ENCODE peak calls at places on chromosomes 2 and 18, in six cellular contexts. C is SK-N-SH, V is mucosa of descending colon, G is kidney, A is GM12878, T is tibial artery. H is an unnamed sample.

GRCh38 chr2:185793532-185794073 is 55.0 kb downstream of the FSIP2 start:
- DNase-seq in C (no peak), V (no peak), G (no peak), A (no peak), T (no peak), H (no peak)

GRCh38 chr2:60391250-60392013 is 162.0 kb downstream of the BCL11A start:
- DNase-seq in C (no peak), V (no peak), G (no peak), A (no peak), T (no peak), H (no peak)

GRCh38 chr18:2641638-2642037 is 13.9 kb upstream of the SMCHD1 start:
- DNase-seq in C (no peak), V (no peak), G (no peak), A (peak; percentile 77), T (no peak), H (peak; percentile 77)

GRCh38 chr2:112634874-112635157 is 10.9 kb upstream of the SLC20A1 start:
- DNase-seq in C (no peak), V (no peak), G (no peak), A (no peak), T (no peak), H (no peak)

GRCh38 chr2:114699423-114699944 is 257.0 kb downstream of the DPP10 start:
- DNase-seq in C (no peak), V (no peak), G (no peak), A (no peak), T (no peak), H (no peak)

GRCh38 chr2:200466703-200467418 is 43.0 kb downstream of the KCTD18 start:
- DNase-seq in C (no peak), V (no peak), G (no peak), A (no peak), T (peak; percentile 75), H (no peak)

GRCh38 chr2:202932425-202933138 is 20.5 kb downstream of the CARF start:
- DNase-seq in C (no peak), V (no peak), G (no peak), A (no peak), T (no peak), H (no peak)

GRCh38 chr2:1708476-1709334 is 35.6 kb downstream of the PXDN start:
- DNase-seq in C (peak; percentile 58), V (no peak), G (no peak), A (no peak), T (no peak), H (no peak)

GRCh38 chr18:59885579-59886163 is 14.1 kb upstream of the PMAIP1 start:
- DNase-seq in C (no peak), V (no peak), G (no peak), A (peak; percentile 78), T (no peak), H (no peak)

GRCh38 chr2:72412214-72412613 is 264.6 kb upstream of the CYP26B1 start:
- DNase-seq in C (no peak), V (no peak), G (no peak), A (no peak), T (no peak), H (no peak)

GRCh38 chr2:16666453-16666801 is 793 bp upstream of the CYRIA start:
- DNase-seq in C (no peak), V (no peak), G (no peak), A (no peak), T (no peak), H (no peak)

GRCh38 chr2:16663121-16663905 is 2.3 kb downstream of the CYRIA start:
- DNase-seq in C (no peak), V (no peak), G (no peak), A (no peak), T (no peak), H (no peak)

GRCh38 chr2:16665746-16666452 is at the start of gene CYRIA:
- DNase-seq in C (peak; percentile 91), V (peak; percentile 81), G (peak; percentile 84), A (no peak), T (peak; percentile 43), H (no peak)

GRCh38 chr2:16664052-16664731 is 1.4 kb downstream of the CYRIA start:
- DNase-seq in C (peak; percentile 77), V (peak; percentile 55), G (peak; percentile 74), A (no peak), T (peak; percentile 48), H (no peak)

GRCh38 chr2:16664809-16665745 is 557 bp downstream of the CYRIA start:
- DNase-seq in C (no peak), V (no peak), G (peak; percentile 74), A (no peak), T (peak; percentile 27), H (no peak)
- H3K4me3 ChIP-seq in C (peak overlapping the region; percentile 49), V (peak overlapping the region; percentile 22), G (peak overlapping the region; percentile 60), A (peak overlapping the region; percentile 36), T (peak overlapping the region; percentile 63), H (peak overlapping the region; percentile 52)

DNA sequence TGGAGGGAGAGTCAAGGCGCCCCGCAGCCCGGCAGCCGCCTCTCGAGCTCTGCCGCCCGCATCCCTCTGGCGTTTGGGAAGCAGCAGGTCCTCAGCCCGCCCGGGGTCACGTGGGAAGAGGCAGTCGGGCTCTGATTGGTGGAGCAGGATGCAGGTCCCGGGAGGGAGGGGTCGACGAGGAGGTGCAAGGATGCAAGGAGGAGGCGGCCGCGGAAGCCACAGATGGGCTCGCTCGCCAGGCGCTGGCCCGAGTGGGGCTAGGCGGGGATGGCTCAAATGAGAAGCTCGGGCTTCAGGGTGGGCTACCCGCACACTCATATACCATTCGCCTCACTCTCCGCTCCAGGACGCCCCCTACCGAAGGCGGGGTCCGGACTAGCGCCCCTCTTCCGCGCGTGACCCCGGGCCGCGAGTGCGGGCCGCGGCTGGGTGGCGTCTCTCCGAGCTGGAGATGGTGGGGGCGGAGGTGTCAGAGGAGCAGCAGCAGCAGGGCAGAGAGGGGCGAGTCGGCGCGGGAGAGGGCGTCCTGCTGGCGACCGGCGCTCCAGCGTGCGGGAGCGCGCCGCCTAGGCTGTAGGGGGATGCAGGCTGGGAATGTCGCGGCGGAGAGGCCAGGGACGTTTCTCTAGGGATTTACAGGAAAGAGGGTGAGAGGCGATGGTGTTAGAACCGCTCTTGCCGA is at the start of gene TMEFF2:
- DNase-seq in C (peak; percentile 98), V (peak; percentile 38), G (peak; percentile 80), A (no peak), T (peak; percentile 36), H (no peak)
- TF ChIP-seq CTCF in C (peak; percentile 62), V (no peak), G (no peak), A (no peak), T (no peak), H (no peak)

DNA sequence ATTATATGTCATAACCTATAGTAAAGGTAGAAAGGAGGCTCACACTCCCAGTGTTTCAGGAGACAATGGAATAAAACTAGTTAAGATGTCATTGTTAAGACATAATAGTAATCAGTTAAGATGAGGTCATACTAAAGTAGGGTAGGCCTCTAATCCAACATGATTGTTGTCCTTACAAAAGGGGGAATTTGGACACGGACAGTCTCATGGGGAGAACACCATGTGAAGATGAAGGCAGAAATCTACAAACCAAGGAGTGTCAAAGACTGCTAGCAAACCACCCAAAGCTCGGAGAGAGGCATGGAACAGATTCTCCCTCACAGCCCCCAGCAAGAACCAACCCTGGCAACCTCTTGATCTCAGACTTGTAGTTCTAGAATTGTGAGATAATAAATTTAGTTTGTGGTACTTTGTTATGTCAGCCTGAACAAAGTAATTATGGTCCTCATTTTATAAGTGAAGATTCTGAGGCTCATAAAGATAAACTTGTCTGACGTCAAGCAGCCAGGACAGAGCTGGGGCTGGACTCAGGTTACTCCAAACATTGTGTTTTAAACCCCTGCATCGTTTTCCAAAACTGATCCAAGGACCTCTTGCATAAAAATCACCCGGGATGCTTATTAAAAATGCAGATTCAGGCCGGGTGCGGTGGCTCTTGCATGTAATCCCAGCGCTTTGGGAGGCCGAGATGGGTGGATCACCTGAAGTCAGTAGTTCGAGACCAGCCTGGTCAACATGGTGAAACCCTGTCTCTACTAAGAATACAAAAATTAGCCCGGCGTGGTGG is 47.8 kb downstream of the CCDC195 start:
- DNase-seq in C (no peak), V (no peak), G (no peak), A (no peak), T (no peak), H (no peak)
- H3K4me3 ChIP-seq in C (no peak overlapping the region), V (no peak overlapping the region), G (no peak overlapping the region), A (no peak overlapping the region), T (no peak overlapping the region), H (no peak overlapping the region)

DNA sequence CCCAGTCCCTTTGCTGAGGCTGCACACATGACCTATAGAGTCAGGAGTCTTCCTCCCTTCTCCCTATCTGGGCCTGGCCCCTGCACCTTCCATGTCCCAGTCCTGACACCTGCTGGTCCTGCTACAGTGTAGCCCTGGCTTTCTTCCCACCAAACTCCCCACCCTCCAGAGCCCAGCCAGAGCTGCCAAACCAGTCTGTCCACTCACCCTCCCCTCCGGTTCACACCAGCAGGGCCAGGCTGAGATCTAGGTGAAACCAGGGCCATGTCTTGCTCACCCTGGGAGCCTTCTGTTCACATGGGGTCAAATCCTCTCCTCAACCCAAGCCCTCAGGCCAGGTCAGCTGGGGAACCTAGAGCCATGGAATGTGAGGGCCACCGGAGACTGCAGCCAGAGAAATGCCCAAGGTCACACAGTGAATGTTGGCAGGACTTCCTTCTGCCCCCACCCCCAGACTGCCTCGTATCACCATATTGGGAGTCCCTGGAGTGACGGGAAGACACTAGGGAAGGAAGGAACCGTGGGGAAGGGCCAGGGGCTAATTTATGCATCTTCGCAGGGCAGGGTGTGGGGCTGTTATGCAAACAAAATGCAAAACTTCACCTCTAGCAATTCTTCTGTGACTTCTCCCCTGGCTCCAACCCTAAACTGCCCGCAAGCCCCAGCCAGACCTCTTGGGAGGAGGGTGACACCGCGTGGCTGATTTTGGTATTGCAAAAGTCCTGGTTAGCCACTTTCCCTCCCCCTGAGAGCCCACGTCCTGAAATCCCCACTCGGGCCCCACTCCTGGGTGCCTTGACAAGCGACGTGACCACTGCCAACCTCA is 14.6 kb downstream of the TNS1 start:
- DNase-seq in C (peak; percentile 83), V (peak; percentile 86), G (peak; percentile 95), A (no peak), T (peak; percentile 87), H (peak; percentile 3)
- TF ChIP-seq CTCF in C (peak; percentile 86), V (peak; percentile 74), G (peak; percentile 95), A (peak; percentile 82), T (peak; percentile 97), H (peak; percentile 91)